ENCODE peak calls at places on chromosomes 12 and 14, in seven cellular contexts. D, Q, V, C, E, A and I are unnamed samples.

GRCh38 chr12:80512781-80513180 is 68.7 kb downstream of the PTPRQ start:
- DNase-seq in D (no peak), Q (no peak), V (no peak), C (no peak), E (no peak), A (no peak), I (no peak)

GRCh38 chr14:61642246-61642982 is 52.9 kb upstream of the HIF1A start:
- DNase-seq in D (no peak), Q (no peak), V (no peak), C (no peak), E (no peak), A (no peak), I (no peak)

GRCh38 chr12:28190321-28191017 is at the start of gene CCDC91:
- DNase-seq in D (peak; percentile 35), Q (peak; percentile 88), V (peak; percentile 60), C (peak; percentile 61), E (peak; percentile 29), A (peak; percentile 90), I (peak; percentile 72)

GRCh38 chr14:102275866-102276265 is 29.1 kb downstream of the MOK start:
- DNase-seq in D (no peak), Q (no peak), V (no peak), C (no peak), E (no peak), A (no peak), I (no peak)

GRCh38 chr14:74401504-74402241 is 24.3 kb downstream of the SYNDIG1L start:
- DNase-seq in D (no peak), Q (peak; percentile 14), V (peak; percentile 45), C (no peak), E (no peak), A (peak; percentile 63), I (no peak)

GRCh38 chr12:520119-520518 is 60.4 kb downstream of the B4GALNT3 start:
- DNase-seq in D (no peak), Q (no peak), V (no peak), C (no peak), E (no peak), A (no peak), I (no peak)

GRCh38 chr14:67232066-67232465 is 9.2 kb upstream of the PALS1 start:
- DNase-seq in D (no peak), Q (no peak), V (no peak), C (no peak), E (no peak), A (peak; percentile 34), I (no peak)

GRCh38 chr14:81990312-81990761 is 456.7 kb upstream of the SEL1L start:
- DNase-seq in D (peak; percentile 18), Q (peak; percentile 20), V (peak; percentile 16), C (peak; percentile 33), E (no peak), A (peak; percentile 6), I (peak; percentile 38)

GRCh38 chr12:109702126-109702841 is 11.3 kb upstream of the FAM222A start:
- DNase-seq in D (no peak), Q (no peak), V (no peak), C (no peak), E (no peak), A (no peak), I (no peak)

GRCh38 chr12:119556830-119557229 is 36.7 kb upstream of the TMEM233 start:
- DNase-seq in D (no peak), Q (no peak), V (no peak), C (no peak), E (no peak), A (no peak), I (no peak)

GRCh38 chr14:22386924-22387775 is 201.9 kb downstream of the DAD1 start:
- DNase-seq in D (peak; percentile 53), Q (peak; percentile 55), V (peak; percentile 77), C (peak; percentile 88), E (peak; percentile 9), A (peak; percentile 73), I (peak; percentile 50)

GRCh38 chr12:25436206-25436912 is 116.7 kb downstream of the LMNTD1 start:
- DNase-seq in D (peak; percentile 70), Q (peak; percentile 18), V (peak; percentile 20), C (peak; percentile 49), E (no peak), A (peak; percentile 64), I (peak; percentile 82)

GRCh38 chr12:52442600-52443061 is 8.5 kb upstream of the KRT75 start:
- DNase-seq in D (peak; percentile 59), Q (no peak), V (no peak), C (no peak), E (peak; percentile 39), A (no peak), I (peak; percentile 82)

GRCh38 chr14:73861060-73861459 is 9.4 kb downstream of the PTGR2 start:
- DNase-seq in D (no peak), Q (no peak), V (no peak), C (no peak), E (no peak), A (no peak), I (no peak)

GRCh38 chr12:121537814-121538698 is 42.8 kb downstream of the KDM2B start:
- DNase-seq in D (no peak), Q (no peak), V (no peak), C (no peak), E (no peak), A (peak; percentile 79), I (no peak)

GRCh38 chr14:103708750-103709187 is 6.5 kb downstream of the XRCC3 start:
- DNase-seq in D (no peak), Q (no peak), V (no peak), C (no peak), E (no peak), A (no peak), I (no peak)

GRCh38 chr12:112705037-112705632 is 86.4 kb upstream of the RPH3A start:
- DNase-seq in D (no peak), Q (no peak), V (no peak), C (no peak), E (no peak), A (peak; percentile 53), I (no peak)

GRCh38 chr12:21998782-21999181 is 47.2 kb upstream of the CMAS start:
- DNase-seq in D (no peak), Q (no peak), V (no peak), C (no peak), E (no peak), A (no peak), I (no peak)

GRCh38 chr14:95092723-95093122 is 64.6 kb downstream of the DICER1 start:
- DNase-seq in D (no peak), Q (no peak), V (no peak), C (no peak), E (no peak), A (no peak), I (no peak)

GRCh38 chr12:52794479-52795331 is 1.2 kb downstream of the KRT3 start:
- DNase-seq in D (no peak), Q (peak; percentile 17), V (no peak), C (no peak), E (no peak), A (no peak), I (no peak)

GRCh38 chr14:55641954-55642353 is 61.9 kb downstream of the KTN1 start:
- DNase-seq in D (no peak), Q (no peak), V (no peak), C (no peak), E (no peak), A (no peak), I (no peak)

GRCh38 chr14:32468955-32469354 is 139.9 kb downstream of the AKAP6 start:
- DNase-seq in D (no peak), Q (no peak), V (no peak), C (peak; percentile 28), E (no peak), A (no peak), I (no peak)

GRCh38 chr12:63944036-63944579 is 99.6 kb downstream of the SRGAP1 start:
- DNase-seq in D (no peak), Q (no peak), V (no peak), C (no peak), E (no peak), A (no peak), I (no peak)

GRCh38 chr12:22631863-22632463 is 7.0 kb downstream of the ETNK1 start:
- DNase-seq in D (no peak), Q (no peak), V (no peak), C (no peak), E (no peak), A (peak; percentile 20), I (no peak)

GRCh38 chr12:95470300-95470699 is 3.7 kb upstream of the METAP2 start:
- DNase-seq in D (peak; percentile 15), Q (no peak), V (no peak), C (no peak), E (no peak), A (no peak), I (no peak)

DNA sequence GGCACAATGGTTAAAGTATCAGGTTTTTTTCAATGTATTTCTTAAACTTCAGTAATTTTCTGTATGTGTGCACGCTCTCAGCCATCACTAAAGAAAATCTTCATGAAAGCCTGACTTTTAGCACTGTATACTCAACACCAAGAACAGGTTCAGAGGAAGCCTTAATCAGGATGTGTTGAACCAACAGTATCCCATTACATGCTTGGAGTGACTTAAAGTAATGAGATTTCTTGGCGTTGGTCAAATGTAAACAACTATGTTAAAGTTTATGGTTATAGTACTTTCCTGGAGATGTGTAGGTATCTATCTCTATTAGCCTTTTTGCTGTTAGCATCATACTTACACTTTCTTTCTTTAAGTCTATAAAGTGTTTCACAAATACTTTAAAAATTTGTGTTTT is 335.0 kb downstream of the CCER1 start:
- DNase-seq in D (no peak), Q (no peak), V (no peak), C (no peak), E (no peak), A (no peak), I (no peak)
- TF ChIP-seq POLR2AphosphoS5 in D (no peak), Q (no peak), V (no peak), C (no peak), E (no peak), A (no peak), I (no peak)

GRCh38 chr12:41486718-41487117 is 298.6 kb downstream of the PDZRN4 start:
- DNase-seq in D (no peak), Q (no peak), V (no peak), C (no peak), E (no peak), A (no peak), I (no peak)
- TF ChIP-seq SIN3A in D (no peak), Q (no peak), V (no peak), C (no peak), E (no peak), A (no peak), I (no peak)

GRCh38 chr12:6073426-6073825 is 51.0 kb downstream of the VWF start:
- DNase-seq in D (no peak), Q (no peak), V (no peak), C (peak; percentile 43), E (no peak), A (no peak), I (no peak)
- TF ChIP-seq POLR2AphosphoS5 in D (no peak), Q (no peak), V (no peak), C (no peak), E (no peak), A (no peak), I (no peak)

GRCh38 chr12:100238801-100239200 is 28.1 kb downstream of the DEPDC4 start:
- DNase-seq in D (no peak), Q (no peak), V (no peak), C (no peak), E (no peak), A (no peak), I (no peak)

GRCh38 chr12:100234166-100234565 is 32.7 kb downstream of the DEPDC4 start:
- DNase-seq in D (no peak), Q (no peak), V (no peak), C (no peak), E (no peak), A (no peak), I (no peak)

GRCh38 chr12:100239589-100239988 is 27.3 kb downstream of the DEPDC4 start:
- DNase-seq in D (no peak), Q (no peak), V (no peak), C (no peak), E (no peak), A (no peak), I (no peak)

GRCh38 chr12:100229876-100230275 is 29.3 kb downstream of the ACTR6 start:
- DNase-seq in D (no peak), Q (no peak), V (no peak), C (no peak), E (no peak), A (no peak), I (no peak)

GRCh38 chr12:100234591-100235304 is 32.1 kb downstream of the DEPDC4 start:
- DNase-seq in D (peak; percentile 29), Q (peak; percentile 20), V (peak; percentile 1), C (peak; percentile 44), E (no peak), A (peak; percentile 38), I (peak; percentile 17)
- TF ChIP-seq SIN3A in D (no peak), Q (no peak), V (no peak), C (no peak), E (no peak), A (no peak), I (no peak)